ENCODE peak calls at places on chromosome 14, in four cellular contexts. P, T, O and L are unnamed samples.

GRCh38 chr14:62988967-62989366 is 56.3 kb downstream of the KCNH5 start:
- DNase-seq in O (no peak), T (no peak), P (peak), L (no peak)

GRCh38 chr14:69349091-69349777 is 48.9 kb downstream of the ERH start:
- DNase-seq in T (no peak), P (no peak), O (no peak), L (peak)

GRCh38 chr14:92932448-92933395 is 9.8 kb downstream of the CHGA start:
- DNase-seq in O (no peak), T (peak), P (no peak), L (no peak)

GRCh38 chr14:34554540-34555250 is 15.2 kb upstream of the EAPP start:
- DNase-seq in P (peak), T (no peak), O (no peak), L (peak)

GRCh38 chr14:80554139-80554538 is 342.8 kb upstream of the DIO2 start:
- DNase-seq in T (no peak), P (peak), O (no peak), L (no peak)

GRCh38 chr14:85911044-85911443 is 381.1 kb downstream of the FLRT2 start:
- DNase-seq in O (no peak), P (no peak), T (no peak), L (no peak)

GRCh38 chr14:92928258-92928629 is 5.3 kb downstream of the CHGA start:
- DNase-seq in P (no peak), O (no peak), T (no peak), L (no peak)

GRCh38 chr14:75520852-75521251 is 1.4 kb upstream of the BATF start:
- DNase-seq in T (no peak), P (no peak), O (no peak), L (no peak)

GRCh38 chr14:53380508-53381225 is 227.5 kb upstream of the DDHD1 start:
- DNase-seq in O (no peak), P (no peak), T (no peak), L (no peak)

GRCh38 chr14:37625597-37626595 is 30.5 kb downstream of the TTC6 start:
- DNase-seq in O (no peak), T (no peak), P (peak), L (peak)

GRCh38 chr14:57999471-57999870 is 133.6 kb upstream of the SLC35F4 start:
- DNase-seq in O (no peak), P (no peak), T (no peak), L (no peak)

GRCh38 chr14:42112108-42112507 is 505.4 kb downstream of the LRFN5 start:
- DNase-seq in O (no peak), T (no peak), P (peak), L (no peak)

GRCh38 chr14:77547512-77547911 is 48.9 kb upstream of the ISM2 start:
- DNase-seq in P (no peak), T (no peak), O (peak), L (peak)

GRCh38 chr14:28299227-28299626 is 467.4 kb upstream of the FOXG1 start:
- DNase-seq in T (no peak), P (no peak), O (no peak), L (no peak)

GRCh38 chr14:91829511-91829910 is 37.8 kb downstream of the TC2N start:
- DNase-seq in O (no peak), P (no peak), T (no peak), L (no peak)

GRCh38 chr14:88411039-88411438 is 25.6 kb downstream of the SPATA7 start:
- DNase-seq in P (no peak), O (peak), T (peak), L (peak)

GRCh38 chr14:61077437-61077836 is 96.4 kb downstream of the SLC38A6 start:
- DNase-seq in P (no peak), O (no peak), T (no peak), L (no peak)

GRCh38 chr14:101567252-101567651 is 6.0 kb downstream of the DIO3 start:
- DNase-seq in O (no peak), P (no peak), T (no peak), L (no peak)

GRCh38 chr14:32444262-32444661 is 115.2 kb downstream of the AKAP6 start:
- DNase-seq in P (no peak), O (no peak), T (no peak), L (no peak)

GRCh38 chr14:22394616-22395015 is 194.4 kb downstream of the DAD1 start:
- DNase-seq in P (no peak), T (no peak), O (no peak), L (no peak)

GRCh38 chr14:60968671-60969070 is 12.2 kb downstream of the TRMT5 start:
- DNase-seq in P (no peak), T (no peak), O (no peak), L (no peak)

GRCh38 chr14:45252356-45253069 is 489 bp downstream of the MIS18BP1 start:
- DNase-seq in O (no peak), P (peak), T (no peak), L (peak)

GRCh38 chr14:65131176-65131765 is 29.0 kb upstream of the MAX start:
- DNase-seq in T (no peak), P (peak), O (no peak), L (no peak)

GRCh38 chr14:90132821-90133570 is 71.2 kb downstream of the KCNK13 start:
- DNase-seq in T (no peak), P (peak), O (no peak), L (no peak)

GRCh38 chr14:68191567-68192321 is 372.2 kb downstream of the RAD51B start:
- DNase-seq in P (peak), O (no peak), T (no peak), L (no peak)

GRCh38 chr14:90741682-90741946 is 74.6 kb downstream of the TTC7B start:
- DNase-seq in O (no peak), P (no peak), T (no peak), L (no peak)

GRCh38 chr14:62800577-62800976 is 244.7 kb downstream of the KCNH5 start:
- DNase-seq in T (no peak), O (no peak), P (no peak), L (no peak)

GRCh38 chr14:25197885-25198284 is 147.9 kb upstream of the STXBP6 start:
- DNase-seq in T (no peak), P (no peak), O (no peak), L (no peak)

DNA sequence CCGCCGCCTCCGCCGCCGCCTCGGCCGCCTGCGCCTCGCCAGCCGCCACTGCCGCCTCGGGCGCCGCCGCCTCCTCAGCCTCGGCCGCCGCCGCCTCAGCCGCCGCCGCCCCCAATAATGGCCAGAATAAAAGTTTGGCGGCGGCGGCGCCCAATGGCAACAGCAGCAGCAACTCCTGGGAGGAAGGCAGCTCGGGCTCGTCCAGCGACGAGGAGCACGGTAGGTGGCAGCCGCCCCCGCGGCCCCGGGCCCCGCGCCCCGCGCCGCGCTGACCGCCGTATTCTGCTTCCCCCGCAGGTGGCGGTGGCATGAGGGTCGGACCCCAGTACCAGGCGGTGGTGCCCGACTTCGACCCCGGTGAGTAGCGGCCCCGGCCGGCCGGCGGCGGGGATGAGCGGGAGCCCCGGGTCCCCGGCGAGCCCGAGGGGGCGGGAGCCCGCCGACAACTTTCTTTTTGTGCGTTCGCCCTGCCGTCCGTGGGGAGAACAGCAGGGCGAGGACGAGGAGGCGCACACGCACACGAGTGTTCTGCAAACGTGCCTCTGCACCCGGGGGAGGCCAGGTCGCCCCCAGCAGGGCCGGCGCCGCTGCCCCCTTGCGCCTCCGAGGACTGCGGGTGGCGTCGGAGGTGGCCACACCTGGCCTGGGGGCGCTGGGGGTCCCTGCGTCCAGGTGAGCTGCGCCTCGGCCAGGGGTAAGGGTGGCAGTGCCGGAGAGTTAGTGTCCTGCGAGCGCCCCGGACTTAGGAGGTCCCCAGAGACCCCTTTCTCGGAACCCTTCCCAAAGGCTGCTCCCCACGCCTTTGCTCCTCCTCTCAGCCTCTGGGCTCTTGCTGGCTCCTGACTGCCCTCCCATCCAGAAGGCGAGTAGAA is 756 bp downstream of the RCOR1 start:
- DNase-seq in T (peak), P (peak), O (no peak), L (peak)
- H4K8ac ChIP-seq in T (no peak), P (no peak), O (no peak), L (peak)

DNA sequence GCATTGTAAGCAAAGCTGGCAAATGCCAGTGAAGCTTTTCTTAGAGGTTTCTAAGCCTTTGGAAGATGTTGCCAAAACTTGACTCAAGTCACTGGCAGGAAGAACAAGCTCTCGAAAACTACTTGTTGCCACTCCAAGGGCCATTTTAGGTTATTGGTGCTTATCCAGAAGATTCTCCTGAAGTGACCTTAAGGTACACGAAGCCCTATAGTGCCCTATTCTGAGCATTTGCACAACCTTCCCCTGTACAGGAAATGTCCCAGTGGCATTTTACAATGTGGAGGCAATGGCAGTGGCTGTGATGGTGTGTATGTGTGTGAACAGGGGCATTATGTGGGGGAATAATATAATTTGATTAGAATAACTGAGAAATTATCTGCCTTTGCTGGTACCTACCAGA is 89.6 kb upstream of the NOVA1 start:
- DNase-seq in O (no peak), P (no peak), T (no peak), L (no peak)
- H3K56ac ChIP-seq in O (no peak), P (no peak), T (no peak), L (no peak)

GRCh38 chr14:21309238-21309636 is 29.4 kb downstream of the RPGRIP1 start:
- DNase-seq in T (peak), P (no peak), O (no peak), L (no peak)

GRCh38 chr14:21309956-21310355 is 30.1 kb downstream of the RPGRIP1 start:
- DNase-seq in P (no peak), O (no peak), T (no peak), L (no peak)

GRCh38 chr14:21307641-21308040 is 27.8 kb downstream of the RPGRIP1 start:
- DNase-seq in P (no peak), T (no peak), O (no peak), L (no peak)

GRCh38 chr14:21308132-21308478 is 28.2 kb downstream of the RPGRIP1 start:
- DNase-seq in O (no peak), P (no peak), T (no peak), L (no peak)

GRCh38 chr14:21308479-21309237 is 28.8 kb downstream of the RPGRIP1 start:
- DNase-seq in O (peak), P (peak), T (peak), L (peak)
- H3K4me2 ChIP-seq in O (peak), P (peak), T (peak), L (peak)

GRCh38 chr14:54438703-54439102 is 2.5 kb downstream of the CNIH1 start:
- DNase-seq in O (no peak), P (no peak), T (no peak), L (peak)
- H4K8ac ChIP-seq in O (no peak), P (no peak), T (no peak), L (no peak)

GRCh38 chr14:99732436-99733220 is 48.5 kb downstream of the CYP46A1 start:
- DNase-seq in T (no peak), P (no peak), O (peak), L (no peak)

GRCh38 chr14:99735189-99736135 is 51.4 kb downstream of the CYP46A1 start:
- DNase-seq in O (no peak), P (no peak), T (no peak), L (no peak)

GRCh38 chr14:99733551-99734405 is 49.7 kb downstream of the CYP46A1 start:
- DNase-seq in P (no peak), T (no peak), O (peak), L (no peak)

GRCh38 chr14:99733221-99733550 is 49.1 kb downstream of the CYP46A1 start:
- DNase-seq in P (no peak), O (peak), T (no peak), L (no peak)

GRCh38 chr14:99734406-99735051 is 50.4 kb downstream of the CYP46A1 start:
- DNase-seq in O (peak), P (no peak), T (no peak), L (no peak)
- H3K56ac ChIP-seq in O (no peak), P (no peak), T (no peak), L (no peak)

GRCh38 chr14:106129274-106129673 is 602.9 kb downstream of the TMEM121 start:
- DNase-seq in P (no peak), T (no peak), O (no peak), L (no peak)
- H3K4me2 ChIP-seq in P (no peak), T (no peak), O (no peak), L (no peak)

DNA sequence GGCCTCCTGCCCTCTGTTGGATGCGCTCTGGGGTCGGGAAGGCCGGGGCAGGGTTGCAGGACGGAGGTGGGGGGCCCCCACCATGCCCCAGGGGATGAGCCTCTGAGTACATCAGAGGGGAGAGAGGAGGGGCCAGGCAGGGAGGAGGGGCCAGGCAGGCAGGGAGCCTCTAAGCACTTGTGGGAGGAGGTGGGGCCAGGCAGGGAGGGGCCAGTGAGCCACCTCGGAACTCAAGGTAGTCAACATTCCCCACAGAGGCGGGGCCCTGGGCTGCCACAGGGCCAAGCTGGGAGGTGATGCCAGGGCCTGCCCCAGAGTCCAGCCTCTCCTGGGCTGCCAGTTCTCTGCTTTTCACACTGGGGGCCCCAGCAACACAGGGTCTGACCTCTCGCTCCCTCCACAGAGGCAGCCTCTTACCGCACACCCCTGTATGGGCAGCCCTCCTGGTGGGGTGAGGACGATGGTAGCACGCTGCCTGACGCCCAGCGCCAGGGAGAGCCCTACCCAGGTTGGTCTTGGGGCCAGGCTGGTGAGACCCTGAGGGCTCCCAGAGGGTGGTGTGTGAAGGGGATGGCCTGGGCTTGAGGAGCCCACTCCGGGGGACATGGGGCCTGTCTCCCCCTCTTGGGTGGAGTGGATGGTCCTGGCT is 17.4 kb downstream of the CEP170B start:
- DNase-seq in P (no peak), T (peak), O (peak), L (peak)
- H4K8ac ChIP-seq in P (no peak), T (peak), O (no peak), L (no peak)

GRCh38 chr14:29783556-29783955 is 144.1 kb downstream of the PRKD1 start:
- DNase-seq in P (no peak), O (no peak), T (no peak), L (no peak)

GRCh38 chr14:29782041-29782440 is 145.6 kb downstream of the PRKD1 start:
- DNase-seq in O (no peak), P (no peak), T (no peak), L (no peak)
- H3K56ac ChIP-seq in O (no peak), P (no peak), T (no peak), L (no peak)